ENCODE peak calls at places on chromosomes 2 and 18, in nine cellular contexts. F is activated CD4-positive, alpha-beta T cell treated with anti-CD3 and anti-CD28 coated beads, Interleukin-2, amount 50 U/mL, for 48 hours; M is NCI-H2107; X is PC-3; D is SW480; C is myocyte; B is A172; R is RWPE1; U is amniotic stem cell. Q is an unnamed sample.

GRCh38 chr2:25314514-25315315 is 27.0 kb downstream of the DNMT3A start:
- DNase-seq in F (peak; percentile 96), M (peak; percentile 53), X (no peak), D (no peak), C (no peak), B (no peak), R (no peak), U (no peak), Q (peak; percentile 91)

GRCh38 chr2:145764631-145765030 is 1244.7 kb upstream of the ZEB2 start:
- DNase-seq in F (no peak), M (peak; percentile 68), X (no peak), D (no peak), C (peak; percentile 21), B (no peak), R (no peak), U (no peak), Q (no peak)

GRCh38 chr2:186853871-186854435 is 5.0 kb upstream of the ZSWIM2 start:
- DNase-seq in F (no peak), M (no peak), X (no peak), D (no peak), C (no peak), B (no peak), R (no peak), U (peak; percentile 5), Q (no peak)

GRCh38 chr2:57050007-57050406 is 866.2 kb downstream of the CCDC85A start:
- DNase-seq in F (no peak), M (no peak), X (no peak), D (no peak), C (no peak), B (no peak), R (no peak), U (no peak), Q (no peak)

GRCh38 chr2:186559370-186559769 is 30.5 kb upstream of the ITGAV start:
- DNase-seq in F (no peak), M (no peak), X (no peak), D (no peak), C (no peak), B (no peak), R (no peak), U (no peak), Q (no peak)

GRCh38 chr2:234974501-234975385 is 22.9 kb downstream of the SH3BP4 start:
- DNase-seq in F (no peak), M (peak; percentile 68), X (no peak), D (no peak), C (peak; percentile 92), B (peak; percentile 92), R (no peak), U (no peak), Q (no peak)

GRCh38 chr2:191064590-191064989 is 50.6 kb upstream of the STAT1 start:
- DNase-seq in F (no peak), M (no peak), X (no peak), D (no peak), C (no peak), B (no peak), R (no peak), U (no peak), Q (peak; percentile 5)

GRCh38 chr2:72129676-72130340 is 17.9 kb downstream of the CYP26B1 start:
- DNase-seq in F (no peak), M (no peak), X (no peak), D (no peak), C (no peak), B (no peak), R (peak; percentile 45), U (no peak), Q (no peak)

GRCh38 chr2:95231723-95232122 is 24.4 kb downstream of the ZNF892 start:
- DNase-seq in F (peak; percentile 49), M (peak; percentile 7), X (peak; percentile 93), D (peak; percentile 78), C (peak; percentile 86), B (peak; percentile 74), R (peak; percentile 72), U (peak; percentile 3), Q (no peak)

GRCh38 chr18:9092665-9093064 is 9.8 kb upstream of the NDUFV2 start:
- DNase-seq in F (no peak), M (no peak), X (peak; percentile 46), D (no peak), C (no peak), B (no peak), R (no peak), U (no peak), Q (no peak)

GRCh38 chr18:8242306-8242705 is 366.9 kb upstream of the RAB12 start:
- DNase-seq in F (no peak), M (no peak), X (no peak), D (no peak), C (peak; percentile 8), B (no peak), R (no peak), U (no peak), Q (no peak)

GRCh38 chr2:48717826-48718225 is 37.7 kb downstream of the LHCGR start:
- DNase-seq in F (no peak), M (no peak), X (no peak), D (no peak), C (no peak), B (no peak), R (no peak), U (no peak), Q (no peak)

GRCh38 chr2:42569883-42570282 is 1.5 kb downstream of the MTA3 start:
- DNase-seq in F (no peak), M (no peak), X (peak; percentile 54), D (no peak), C (no peak), B (no peak), R (no peak), U (no peak), Q (no peak)

GRCh38 chr2:226660524-226660923 is 139.1 kb downstream of the IRS1 start:
- DNase-seq in F (no peak), M (no peak), X (peak; percentile 56), D (no peak), C (peak; percentile 66), B (peak; percentile 68), R (no peak), U (no peak), Q (no peak)

GRCh38 chr2:71935291-71935848 is 212.3 kb downstream of the CYP26B1 start:
- DNase-seq in F (no peak), M (no peak), X (no peak), D (no peak), C (peak; percentile 70), B (peak; percentile 34), R (no peak), U (no peak), Q (no peak)

GRCh38 chr2:19070866-19071265 is 287.6 kb downstream of the OSR1 start:
- DNase-seq in F (no peak), M (no peak), X (peak; percentile 25), D (no peak), C (no peak), B (no peak), R (no peak), U (no peak), Q (no peak)

GRCh38 chr2:101120124-101120996 is 30.8 kb downstream of the TBC1D8 start:
- DNase-seq in F (no peak), M (no peak), X (peak; percentile 95), D (peak; percentile 92), C (peak; percentile 82), B (peak; percentile 70), R (peak; percentile 57), U (peak; percentile 24), Q (no peak)

GRCh38 chr2:171187177-171187576 is 26.5 kb upstream of the TLK1 start:
- DNase-seq in F (no peak), M (no peak), X (no peak), D (no peak), C (no peak), B (no peak), R (no peak), U (no peak), Q (no peak)

GRCh38 chr2:10462178-10463083 is 14.3 kb upstream of the ODC1 start:
- DNase-seq in F (no peak), M (no peak), X (no peak), D (no peak), C (no peak), B (no peak), R (no peak), U (no peak), Q (no peak)

GRCh38 chr2:69973335-69973735 is 11.9 kb upstream of the ASPRV1 start:
- DNase-seq in F (no peak), M (no peak), X (no peak), D (peak; percentile 43), C (peak; percentile 77), B (no peak), R (no peak), U (no peak), Q (no peak)

GRCh38 chr2:81835318-81836000 is 1530.9 kb upstream of the LRRTM1 start:
- DNase-seq in F (no peak), M (no peak), X (peak; percentile 74), D (peak; percentile 14), C (no peak), B (peak; percentile 53), R (peak; percentile 79), U (no peak), Q (no peak)

GRCh38 chr2:38909872-38910271 is 20.2 kb downstream of the ARHGEF33 start:
- DNase-seq in F (no peak), M (no peak), X (no peak), D (no peak), C (no peak), B (no peak), R (no peak), U (no peak), Q (no peak)

GRCh38 chr2:77954931-77955330 is 432.8 kb upstream of the LRRTM4 start:
- DNase-seq in F (no peak), M (no peak), X (no peak), D (no peak), C (no peak), B (no peak), R (no peak), U (no peak), Q (no peak)

GRCh38 chr2:126736133-126736874 is 80.3 kb downstream of the GYPC start:
- DNase-seq in F (no peak), M (no peak), X (no peak), D (peak; percentile 83), C (peak; percentile 77), B (peak; percentile 18), R (no peak), U (no peak), Q (no peak)

GRCh38 chr2:159185401-159186130 is 100.9 kb downstream of the WDSUB1 start:
- DNase-seq in F (no peak), M (no peak), X (peak; percentile 31), D (peak; percentile 41), C (peak; percentile 75), B (peak; percentile 23), R (peak; percentile 19), U (no peak), Q (no peak)

GRCh38 chr18:34913837-34914755 is 127.1 kb upstream of the MAPRE2 start:
- DNase-seq in F (no peak), M (no peak), X (no peak), D (no peak), C (peak; percentile 23), B (no peak), R (no peak), U (no peak), Q (no peak)

GRCh38 chr18:36386150-36386920 is 88.8 kb downstream of the FHOD3 start:
- DNase-seq in F (no peak), M (no peak), X (no peak), D (no peak), C (peak; percentile 24), B (no peak), R (peak; percentile 69), U (no peak), Q (no peak)

GRCh38 chr2:150470435-150470834 is 17.0 kb downstream of the RND3 start:
- DNase-seq in F (no peak), M (no peak), X (peak; percentile 49), D (no peak), C (no peak), B (no peak), R (no peak), U (no peak), Q (no peak)

GRCh38 chr2:162465430-162465829 is 121.5 kb downstream of the GCA start:
- DNase-seq in F (no peak), M (no peak), X (peak; percentile 54), D (no peak), C (no peak), B (no peak), R (peak; percentile 26), U (no peak), Q (no peak)

GRCh38 chr2:135931776-135932438 is 53.5 kb downstream of the DARS1 start:
- DNase-seq in F (no peak), M (no peak), X (no peak), D (no peak), C (no peak), B (no peak), R (no peak), U (no peak), Q (no peak)

GRCh38 chr18:46469186-46469915 is 187.7 kb downstream of the LOXHD1 start:
- DNase-seq in F (no peak), M (peak; percentile 57), X (peak; percentile 70), D (no peak), C (no peak), B (no peak), R (peak; percentile 28), U (no peak), Q (no peak)